ENCODE peak calls at places on chromosomes 13 and 19, in five cellular contexts. One of them, this sample, is unnamed.

GRCh38 chr19:20787766-20788165 is 11.7 kb downstream of the ZNF66 start:
- DNase-seq in left ventricle myocardium inferior: no peak
- DNase-seq in body of pancreas: no peak
- DNase-seq in endothelial cell: no peak
- DNase-seq in amniotic stem cell: no peak
- DNase-seq in this sample: no peak

GRCh38 chr13:94708031-94708571 is 4.2 kb downstream of the SOX21 start:
- DNase-seq in left ventricle myocardium inferior: no peak
- DNase-seq in body of pancreas: no peak
- DNase-seq in endothelial cell: no peak
- DNase-seq in amniotic stem cell: no peak
- DNase-seq in this sample: no peak

GRCh38 chr13:44806841-44807240 is 182.4 kb downstream of the NUFIP1 start:
- DNase-seq in left ventricle myocardium inferior: no peak
- DNase-seq in body of pancreas: peak
- DNase-seq in endothelial cell: no peak
- DNase-seq in amniotic stem cell: no peak
- DNase-seq in this sample: no peak

GRCh38 chr19:1884719-1885334 is 469 bp downstream of the ABHD17A start:
- DNase-seq in left ventricle myocardium inferior: no peak
- DNase-seq in body of pancreas: no peak
- DNase-seq in endothelial cell: no peak
- DNase-seq in amniotic stem cell: no peak
- DNase-seq in this sample: no peak

GRCh38 chr13:110443633-110444225 is 117.8 kb downstream of the RAB20 start:
- DNase-seq in left ventricle myocardium inferior: no peak
- DNase-seq in body of pancreas: no peak
- DNase-seq in endothelial cell: no peak
- DNase-seq in amniotic stem cell: no peak
- DNase-seq in this sample: no peak

GRCh38 chr13:52348983-52349780 is 56.8 kb downstream of the THSD1 start:
- DNase-seq in left ventricle myocardium inferior: no peak
- DNase-seq in body of pancreas: no peak
- DNase-seq in endothelial cell: no peak
- DNase-seq in amniotic stem cell: no peak
- DNase-seq in this sample: no peak

GRCh38 chr13:80334582-80335260 is 6.2 kb downstream of the SPRY2 start:
- DNase-seq in left ventricle myocardium inferior: no peak
- DNase-seq in body of pancreas: no peak
- DNase-seq in endothelial cell: no peak
- DNase-seq in amniotic stem cell: no peak
- DNase-seq in this sample: no peak

GRCh38 chr13:43354147-43354945 is 331.0 kb downstream of the DNAJC15 start:
- DNase-seq in left ventricle myocardium inferior: no peak
- DNase-seq in body of pancreas: no peak
- DNase-seq in endothelial cell: no peak
- DNase-seq in amniotic stem cell: no peak
- DNase-seq in this sample: no peak

GRCh38 chr13:101325423-101325822 is 90.9 kb downstream of the NALCN start:
- DNase-seq in left ventricle myocardium inferior: no peak
- DNase-seq in body of pancreas: no peak
- DNase-seq in endothelial cell: no peak
- DNase-seq in amniotic stem cell: no peak
- DNase-seq in this sample: no peak

GRCh38 chr19:4057913-4058695 is 8.6 kb downstream of the ZBTB7A start:
- DNase-seq in left ventricle myocardium inferior: peak
- DNase-seq in body of pancreas: peak
- DNase-seq in endothelial cell: no peak
- DNase-seq in amniotic stem cell: no peak
- DNase-seq in this sample: no peak

GRCh38 chr13:99542788-99543406 is 41.6 kb downstream of the TM9SF2 start:
- DNase-seq in left ventricle myocardium inferior: no peak
- DNase-seq in body of pancreas: no peak
- DNase-seq in endothelial cell: no peak
- DNase-seq in amniotic stem cell: no peak
- DNase-seq in this sample: no peak

GRCh38 chr19:16370671-16371391 is 46.2 kb downstream of the KLF2 start:
- DNase-seq in left ventricle myocardium inferior: peak
- DNase-seq in body of pancreas: no peak
- DNase-seq in endothelial cell: no peak
- DNase-seq in amniotic stem cell: no peak
- DNase-seq in this sample: no peak

GRCh38 chr13:113112893-113113845 is 7.6 kb downstream of the F7 start:
- DNase-seq in left ventricle myocardium inferior: no peak
- DNase-seq in body of pancreas: no peak
- DNase-seq in endothelial cell: no peak
- DNase-seq in amniotic stem cell: no peak
- DNase-seq in this sample: peak

GRCh38 chr19:32624410-32624809 is 43.4 kb downstream of the PDCD5 start:
- DNase-seq in left ventricle myocardium inferior: no peak
- DNase-seq in body of pancreas: no peak
- DNase-seq in endothelial cell: no peak
- DNase-seq in amniotic stem cell: no peak
- DNase-seq in this sample: no peak

GRCh38 chr19:45768644-45769053 is 403 bp downstream of the SIX5 start:
- DNase-seq in left ventricle myocardium inferior: peak
- DNase-seq in body of pancreas: peak
- DNase-seq in endothelial cell: peak
- DNase-seq in amniotic stem cell: peak
- DNase-seq in this sample: no peak

GRCh38 chr19:12095111-12095790 is 30.7 kb downstream of the ZNF844 start:
- DNase-seq in left ventricle myocardium inferior: no peak
- DNase-seq in body of pancreas: no peak
- DNase-seq in endothelial cell: no peak
- DNase-seq in amniotic stem cell: no peak
- DNase-seq in this sample: no peak

This sample was measured in progenitor cell of endocrine pancreas.